ENCODE peak calls at places on chromosomes 2 and 18, in eight cellular contexts. D is ovary, I is A549, J is tibial nerve, R is IMR-90, E is right lobe of liver, V is HepG2, P is heart left ventricle. H is an unnamed sample. For H3K4me1, the result is how much of the 10 kb centered on the place peaks cover.

GRCh38 chr2:96526615-96527014 is 9.9 kb upstream of the ARID5A start:
- DNase-seq in D (no peak), I (no peak), J (no peak), R (no peak), E (no peak), V (no peak), P (no peak), H (no peak)

GRCh38 chr2:70626254-70626990 is 72.8 kb upstream of the TGFA start:
- DNase-seq in D (no peak), I (no peak), J (no peak), R (no peak), E (no peak), V (no peak), P (no peak), H (no peak)

GRCh38 chr2:130865401-130865800 is 28.7 kb downstream of the ARHGEF4 start:
- DNase-seq in D (no peak), I (no peak), J (no peak), R (no peak), E (no peak), V (no peak), P (no peak), H (no peak)

GRCh38 chr2:88932677-88933076 is 241.2 kb downstream of the RPIA start:
- DNase-seq in D (no peak), I (no peak), J (no peak), R (no peak), E (no peak), V (no peak), P (no peak), H (no peak)

GRCh38 chr2:120768112-120769048 is 32.7 kb downstream of the GLI2 start:
- DNase-seq in D (peak), I (peak), J (no peak), R (no peak), E (peak), V (no peak), P (peak), H (no peak)

GRCh38 chr2:11698009-11698922 is 28.3 kb upstream of the NTSR2 start:
- DNase-seq in D (peak), I (no peak), J (peak), R (peak), E (no peak), V (peak), P (peak), H (peak)

GRCh38 chr2:158414538-158414937 is 42.0 kb downstream of the CCDC148 start:
- DNase-seq in D (no peak), I (no peak), J (no peak), R (peak), E (no peak), V (no peak), P (no peak), H (no peak)

GRCh38 chr2:118134650-118135049 is 46.4 kb downstream of the INSIG2 start:
- DNase-seq in D (no peak), I (no peak), J (no peak), R (no peak), E (no peak), V (no peak), P (no peak), H (no peak)

GRCh38 chr2:235637906-235638305 is 144.1 kb downstream of the AGAP1 start:
- DNase-seq in D (no peak), I (no peak), J (no peak), R (no peak), E (no peak), V (no peak), P (no peak), H (no peak)

GRCh38 chr2:235639885-235640284 is 146.0 kb downstream of the AGAP1 start:
- DNase-seq in D (no peak), I (no peak), J (no peak), R (no peak), E (no peak), V (no peak), P (no peak), H (no peak)

GRCh38 chr2:235640900-235641299 is 147.1 kb downstream of the AGAP1 start:
- DNase-seq in D (no peak), I (no peak), J (no peak), R (peak), E (no peak), V (no peak), P (no peak), H (no peak)

GRCh38 chr2:235638541-235639192 is 144.8 kb downstream of the AGAP1 start:
- DNase-seq in D (no peak), I (no peak), J (no peak), R (no peak), E (no peak), V (no peak), P (no peak), H (no peak)

GRCh38 chr2:235639387-235639786 is 145.5 kb downstream of the AGAP1 start:
- DNase-seq in D (peak), I (peak), J (peak), R (peak), E (no peak), V (no peak), P (peak), H (peak)
- H3K4me1 ChIP-seq in D (under half), I (under half), J (under half), R (under half), E (under half), V (under half), P (half or more), H (under half)

GRCh38 chr2:219496781-219497494 is 1.8 kb upstream of the GMPPA start:
- DNase-seq in D (peak), I (no peak), J (peak), R (no peak), E (no peak), V (no peak), P (no peak), H (no peak)
- TF ChIP-seq POLR2A in D (no peak), I (no peak), J (no peak), R (no peak), E (no peak), V (no peak), P (no peak), H (no peak)

GRCh38 chr18:9066358-9066757 is 36.1 kb upstream of the NDUFV2 start:
- DNase-seq in D (no peak), I (no peak), J (no peak), R (no peak), E (no peak), V (no peak), P (no peak), H (no peak)
- H3K4me1 ChIP-seq in D (under half), I (under half), J (under half), R (under half), E (under half), V (under half), P (under half), H (under half)

GRCh38 chr2:189576361-189576760 is 4.2 kb downstream of the SLC40A1 start:
- DNase-seq in D (no peak), I (no peak), J (peak), R (no peak), E (peak), V (no peak), P (peak), H (no peak)

GRCh38 chr2:189578272-189578671 is 2.3 kb downstream of the SLC40A1 start:
- DNase-seq in D (no peak), I (no peak), J (no peak), R (no peak), E (no peak), V (no peak), P (no peak), H (no peak)

GRCh38 chr2:189577108-189577507 is 3.5 kb downstream of the SLC40A1 start:
- DNase-seq in D (no peak), I (no peak), J (no peak), R (no peak), E (no peak), V (no peak), P (no peak), H (no peak)

GRCh38 chr2:189570565-189570964 is 10.0 kb downstream of the SLC40A1 start:
- DNase-seq in D (no peak), I (no peak), J (no peak), R (peak), E (no peak), V (peak), P (no peak), H (no peak)

GRCh38 chr2:189574793-189575475 is 5.7 kb downstream of the SLC40A1 start:
- DNase-seq in D (no peak), I (peak), J (no peak), R (no peak), E (no peak), V (peak), P (no peak), H (no peak)
- TF ChIP-seq POLR2A in D (no peak), I (no peak), J (no peak), R (no peak), E (no peak), V (no peak), P (no peak), H (no peak)

DNA sequence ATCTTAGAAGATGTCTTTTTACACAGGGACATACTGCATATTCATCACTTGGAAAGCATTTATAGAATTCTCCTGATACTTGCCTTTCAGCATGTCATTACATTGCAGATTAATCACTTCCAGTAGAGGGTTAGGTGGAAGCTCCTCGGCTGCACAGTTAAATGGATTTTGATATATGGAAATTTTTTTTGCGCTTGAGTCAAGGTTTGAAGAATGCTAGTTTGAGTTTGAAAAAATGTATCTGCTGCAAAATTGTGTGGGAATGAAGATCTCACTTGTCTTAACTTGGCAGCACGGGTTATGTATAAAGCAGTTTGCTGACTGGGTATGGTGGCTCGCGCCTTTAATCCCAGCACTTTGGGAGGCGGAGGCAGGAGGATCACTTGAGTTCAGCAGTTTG is 13.7 kb downstream of the PPP1CB start:
- DNase-seq in D (no peak), I (no peak), J (no peak), R (peak), E (no peak), V (no peak), P (no peak), H (no peak)
- H3K4me1 ChIP-seq in D (under half), I (under half), J (under half), R (under half), E (under half), V (under half), P (half or more), H (half or more)

H was measured in suprapubic skin.